ENCODE peak calls at places on chromosomes 11 and 22, in seven cellular contexts. One of them, this sample, is unnamed.

GRCh38 chr22:19121631-19122142 is 525 bp downstream of the DGCR2 start:
- DNase-seq in neural crest cell: peak
- DNase-seq in MCF 10A: peak
- DNase-seq in psoas muscle: peak
- DNase-seq in Calu3: peak
- DNase-seq in GM13977: peak
- DNase-seq in nephron progenitor cell: peak
- DNase-seq in this sample: peak

GRCh38 chr22:19984201-19984753 is 32.3 kb downstream of the ARVCF start:
- DNase-seq in neural crest cell: no peak
- DNase-seq in GM13977: no peak
- DNase-seq in MCF 10A: peak
- DNase-seq in nephron progenitor cell: no peak
- DNase-seq in psoas muscle: peak
- DNase-seq in Calu3: peak
- DNase-seq in this sample: no peak

GRCh38 chr22:47568700-47569099 is 806.2 kb downstream of the TBC1D22A start:
- DNase-seq in GM13977: no peak
- DNase-seq in nephron progenitor cell: no peak
- DNase-seq in psoas muscle: no peak
- DNase-seq in Calu3: no peak
- DNase-seq in neural crest cell: no peak
- DNase-seq in MCF 10A: no peak
- DNase-seq in this sample: no peak

GRCh38 chr22:28112548-28113043 is 193.5 kb upstream of the PITPNB start:
- DNase-seq in GM13977: peak
- DNase-seq in psoas muscle: peak
- DNase-seq in neural crest cell: no peak
- DNase-seq in Calu3: peak
- DNase-seq in MCF 10A: peak
- DNase-seq in nephron progenitor cell: peak
- DNase-seq in this sample: no peak

GRCh38 chr11:116079580-116079979 is 575.4 kb upstream of the CADM1 start:
- DNase-seq in neural crest cell: no peak
- DNase-seq in psoas muscle: no peak
- DNase-seq in GM13977: no peak
- DNase-seq in MCF 10A: no peak
- DNase-seq in nephron progenitor cell: no peak
- DNase-seq in Calu3: no peak
- DNase-seq in this sample: no peak

GRCh38 chr11:47004595-47005033 is 68.1 kb downstream of the CSTPP1 start:
- DNase-seq in Calu3: peak
- DNase-seq in psoas muscle: peak
- DNase-seq in neural crest cell: no peak
- DNase-seq in GM13977: no peak
- DNase-seq in MCF 10A: peak
- DNase-seq in nephron progenitor cell: no peak
- DNase-seq in this sample: no peak

GRCh38 chr11:123505546-123506299 is 75.7 kb downstream of the GRAMD1B start:
- DNase-seq in neural crest cell: peak
- DNase-seq in MCF 10A: no peak
- DNase-seq in GM13977: peak
- DNase-seq in Calu3: no peak
- DNase-seq in psoas muscle: no peak
- DNase-seq in nephron progenitor cell: peak
- DNase-seq in this sample: no peak

GRCh38 chr11:124793466-124794278 is 6.5 kb downstream of the MSANTD2 start:
- DNase-seq in Calu3: peak
- DNase-seq in neural crest cell: no peak
- DNase-seq in psoas muscle: no peak
- DNase-seq in GM13977: peak
- DNase-seq in nephron progenitor cell: peak
- DNase-seq in MCF 10A: peak
- DNase-seq in this sample: no peak

GRCh38 chr11:47896199-47896598 is 48.0 kb upstream of the NUP160 start:
- DNase-seq in neural crest cell: no peak
- DNase-seq in psoas muscle: no peak
- DNase-seq in GM13977: no peak
- DNase-seq in nephron progenitor cell: no peak
- DNase-seq in MCF 10A: no peak
- DNase-seq in Calu3: no peak
- DNase-seq in this sample: no peak

GRCh38 chr11:112539741-112540140 is 279.1 kb upstream of the PLET1 start:
- DNase-seq in nephron progenitor cell: no peak
- DNase-seq in MCF 10A: no peak
- DNase-seq in psoas muscle: no peak
- DNase-seq in neural crest cell: no peak
- DNase-seq in Calu3: no peak
- DNase-seq in GM13977: no peak
- DNase-seq in this sample: no peak

GRCh38 chr11:19337779-19338178 is 97.0 kb upstream of the E2F8 start:
- DNase-seq in MCF 10A: no peak
- DNase-seq in psoas muscle: no peak
- DNase-seq in GM13977: no peak
- DNase-seq in Calu3: no peak
- DNase-seq in neural crest cell: no peak
- DNase-seq in nephron progenitor cell: no peak
- DNase-seq in this sample: no peak

DNA sequence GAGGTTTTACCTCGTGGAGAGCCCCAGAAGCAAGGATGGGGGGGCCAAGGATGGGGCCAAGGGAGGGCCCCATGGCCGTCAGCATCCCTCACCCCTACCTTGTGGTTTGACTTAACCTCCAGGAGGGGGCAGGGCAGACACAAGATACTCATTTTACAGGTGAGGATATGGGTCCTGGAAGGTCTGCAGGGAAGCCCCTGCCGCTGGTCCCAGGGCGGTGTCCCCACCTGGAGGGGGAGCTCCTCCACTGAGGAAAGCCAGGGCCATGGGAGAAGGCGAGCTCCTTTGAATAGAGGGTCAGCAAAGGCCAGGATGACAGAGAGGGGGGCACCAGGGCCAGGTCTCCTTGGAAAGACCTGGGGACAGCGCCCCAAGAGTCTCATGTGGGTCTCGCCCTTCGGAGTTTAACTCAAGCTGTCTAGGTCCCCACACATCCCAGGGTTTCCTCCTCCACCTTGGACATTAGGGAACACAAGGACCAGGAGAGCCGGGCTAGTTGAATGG is 5.9 kb upstream of the ADORA2A start:
- DNase-seq in Calu3: peak
- DNase-seq in nephron progenitor cell: no peak
- DNase-seq in neural crest cell: no peak
- DNase-seq in GM13977: peak
- DNase-seq in psoas muscle: no peak
- DNase-seq in MCF 10A: peak
- DNase-seq in this sample: no peak
- TF ChIP-seq CTCF in Calu3: peak
- TF ChIP-seq CTCF in nephron progenitor cell: no peak
- TF ChIP-seq CTCF in neural crest cell: peak
- TF ChIP-seq CTCF in GM13977: peak
- TF ChIP-seq CTCF in psoas muscle: no peak
- TF ChIP-seq CTCF in MCF 10A: peak
- TF ChIP-seq CTCF in this sample: peak

GRCh38 chr11:34648036-34648435 is 27.1 kb downstream of the EHF start:
- DNase-seq in psoas muscle: no peak
- DNase-seq in GM13977: no peak
- DNase-seq in neural crest cell: no peak
- DNase-seq in nephron progenitor cell: no peak
- DNase-seq in Calu3: no peak
- DNase-seq in MCF 10A: no peak
- DNase-seq in this sample: no peak
- TF ChIP-seq CTCF in psoas muscle: no peak
- TF ChIP-seq CTCF in GM13977: no peak
- TF ChIP-seq CTCF in neural crest cell: no peak
- TF ChIP-seq CTCF in nephron progenitor cell: no peak
- TF ChIP-seq CTCF in Calu3: no peak
- TF ChIP-seq CTCF in MCF 10A: no peak
- TF ChIP-seq CTCF in this sample: no peak

GRCh38 chr11:17563248-17563647 is 16.2 kb downstream of the OTOG start:
- DNase-seq in Calu3: no peak
- DNase-seq in GM13977: no peak
- DNase-seq in psoas muscle: no peak
- DNase-seq in nephron progenitor cell: no peak
- DNase-seq in neural crest cell: no peak
- DNase-seq in MCF 10A: peak
- DNase-seq in this sample: no peak
- TF ChIP-seq CTCF in Calu3: no peak
- TF ChIP-seq CTCF in GM13977: no peak
- TF ChIP-seq CTCF in psoas muscle: no peak
- TF ChIP-seq CTCF in nephron progenitor cell: no peak
- TF ChIP-seq CTCF in neural crest cell: no peak
- TF ChIP-seq CTCF in MCF 10A: no peak
- TF ChIP-seq CTCF in this sample: no peak

DNA sequence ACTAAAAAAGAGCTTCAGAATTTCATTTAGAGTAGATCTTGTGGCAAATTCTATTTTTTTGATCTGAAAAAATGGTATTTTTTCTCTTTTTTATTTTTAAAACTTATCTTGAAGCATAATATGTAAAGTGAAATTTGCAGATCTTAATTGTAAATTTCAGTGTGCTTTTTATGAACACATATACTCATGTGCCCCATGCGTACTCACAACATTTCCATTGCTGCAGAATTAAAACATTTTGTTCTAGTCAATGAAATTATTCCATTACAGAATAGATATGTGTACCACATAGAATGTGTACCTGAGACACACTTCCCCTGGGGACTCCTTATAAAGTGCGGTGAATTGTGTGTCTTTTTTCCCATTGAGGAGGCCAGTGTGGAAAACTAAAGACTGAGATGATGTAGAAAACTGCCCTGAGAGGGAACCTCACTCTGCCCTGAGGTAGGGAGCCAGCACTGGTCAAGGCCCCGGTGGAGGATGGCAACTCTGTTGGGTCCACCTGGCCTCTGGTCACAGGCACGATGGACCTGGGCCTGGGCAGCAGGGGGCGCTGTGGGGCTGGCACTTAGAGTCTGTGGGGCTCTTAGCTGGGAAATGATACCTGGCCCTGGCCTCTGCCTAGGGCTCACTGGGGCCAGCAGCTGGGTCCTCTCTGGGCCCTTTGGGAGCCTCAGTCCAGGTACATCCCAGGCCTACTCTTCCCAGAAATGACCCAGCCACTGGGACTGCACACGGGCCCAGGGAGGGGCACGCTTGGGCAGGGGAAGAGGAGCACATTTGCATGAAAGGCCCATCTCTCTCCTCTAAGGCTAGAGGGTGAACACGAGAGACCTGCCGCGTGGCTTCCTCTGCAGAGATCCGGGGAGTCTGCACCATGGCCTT is 77.9 kb upstream of the TOP3B start:
- DNase-seq in Calu3: peak
- DNase-seq in nephron progenitor cell: peak
- DNase-seq in psoas muscle: peak
- DNase-seq in MCF 10A: peak
- DNase-seq in neural crest cell: peak
- DNase-seq in GM13977: peak
- DNase-seq in this sample: peak
- TF ChIP-seq CTCF in Calu3: peak
- TF ChIP-seq CTCF in nephron progenitor cell: peak
- TF ChIP-seq CTCF in psoas muscle: peak
- TF ChIP-seq CTCF in MCF 10A: peak
- TF ChIP-seq CTCF in neural crest cell: peak
- TF ChIP-seq CTCF in GM13977: peak
- TF ChIP-seq CTCF in this sample: peak

DNA sequence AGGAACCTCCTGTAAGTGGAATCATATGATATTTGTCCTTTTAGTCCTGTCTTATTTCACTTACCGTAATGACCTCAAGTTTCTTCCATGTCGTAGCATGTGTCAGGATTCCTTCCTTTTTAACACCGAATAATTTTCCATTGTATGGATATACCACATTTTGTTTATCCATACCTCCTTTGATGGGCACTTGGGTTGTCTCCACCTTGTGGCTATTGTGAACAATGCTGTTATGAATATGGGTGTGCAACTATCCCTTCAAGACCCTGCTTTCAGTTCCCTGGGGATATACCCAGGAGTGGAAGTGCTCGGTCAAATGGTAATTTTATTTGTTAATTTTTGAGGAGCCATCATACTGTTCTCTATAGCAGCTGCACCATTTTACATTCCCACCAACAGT is 244.9 kb upstream of the BLID start:
- DNase-seq in MCF 10A: no peak
- DNase-seq in psoas muscle: no peak
- DNase-seq in Calu3: no peak
- DNase-seq in nephron progenitor cell: no peak
- DNase-seq in GM13977: no peak
- DNase-seq in neural crest cell: no peak
- DNase-seq in this sample: no peak
- TF ChIP-seq CTCF in MCF 10A: no peak
- TF ChIP-seq CTCF in psoas muscle: peak
- TF ChIP-seq CTCF in Calu3: no peak
- TF ChIP-seq CTCF in nephron progenitor cell: no peak
- TF ChIP-seq CTCF in GM13977: peak
- TF ChIP-seq CTCF in neural crest cell: peak
- TF ChIP-seq CTCF in this sample: no peak

GRCh38 chr11:3223932-3224729 is 5.5 kb upstream of the MRGPRG start:
- DNase-seq in psoas muscle: no peak
- DNase-seq in Calu3: no peak
- DNase-seq in nephron progenitor cell: peak
- DNase-seq in neural crest cell: no peak
- DNase-seq in MCF 10A: no peak
- DNase-seq in GM13977: peak
- DNase-seq in this sample: no peak
- TF ChIP-seq CTCF in psoas muscle: no peak
- TF ChIP-seq CTCF in Calu3: no peak
- TF ChIP-seq CTCF in nephron progenitor cell: no peak
- TF ChIP-seq CTCF in neural crest cell: no peak
- TF ChIP-seq CTCF in MCF 10A: no peak
- TF ChIP-seq CTCF in GM13977: no peak
- TF ChIP-seq CTCF in this sample: no peak

GRCh38 chr22:37148031-37148651 is 1.6 kb downstream of the IL2RB start:
- DNase-seq in neural crest cell: no peak
- DNase-seq in nephron progenitor cell: no peak
- DNase-seq in MCF 10A: no peak
- DNase-seq in GM13977: no peak
- DNase-seq in psoas muscle: no peak
- DNase-seq in Calu3: no peak
- DNase-seq in this sample: no peak
- TF ChIP-seq CTCF in neural crest cell: no peak
- TF ChIP-seq CTCF in nephron progenitor cell: no peak
- TF ChIP-seq CTCF in MCF 10A: no peak
- TF ChIP-seq CTCF in GM13977: peak
- TF ChIP-seq CTCF in psoas muscle: no peak
- TF ChIP-seq CTCF in Calu3: no peak
- TF ChIP-seq CTCF in this sample: no peak

GRCh38 chr22:44729391-44730012 is 22.9 kb upstream of the ARHGAP8 start:
- DNase-seq in neural crest cell: peak
- DNase-seq in nephron progenitor cell: no peak
- DNase-seq in MCF 10A: no peak
- DNase-seq in Calu3: no peak
- DNase-seq in psoas muscle: peak
- DNase-seq in GM13977: no peak
- DNase-seq in this sample: no peak
- TF ChIP-seq CTCF in neural crest cell: no peak
- TF ChIP-seq CTCF in nephron progenitor cell: no peak
- TF ChIP-seq CTCF in MCF 10A: no peak
- TF ChIP-seq CTCF in Calu3: no peak
- TF ChIP-seq CTCF in psoas muscle: peak
- TF ChIP-seq CTCF in GM13977: peak
- TF ChIP-seq CTCF in this sample: no peak

This sample was measured in progenitor cell of endocrine pancreas.